ENCODE peak calls at places on chromosomes 4 and X, in six cellular contexts. R is tibial nerve; B is upper lobe of right lung; Q is GM23248; L is heart left ventricle; C is CD8-positive, alpha-beta T cell. M is an unnamed sample.

GRCh38 chrX:39449352-39449751 is 648.1 kb downstream of the MID1IP1 start:
- DNase-seq in R (no peak), B (no peak), Q (no peak), L (no peak), C (no peak), M (no peak)

GRCh38 chrX:44949125-44949524 is 76.1 kb downstream of the KDM6A start:
- DNase-seq in R (no peak), B (no peak), Q (no peak), L (no peak), C (no peak), M (no peak)

GRCh38 chrX:19214248-19214787 is 92.0 kb upstream of the ADGRG2 start:
- DNase-seq in R (no peak), B (no peak), Q (no peak), L (no peak), C (no peak), M (no peak)

GRCh38 chr4:133148690-133149363 is at the start of gene PCDH10:
- DNase-seq in R (peak; percentile 79), B (peak; percentile 90), Q (peak; percentile 91), L (peak; percentile 84), C (no peak), M (peak; percentile 58)

GRCh38 chr4:158008551-158009218 is 164.1 kb downstream of the GASK1B start:
- DNase-seq in R (peak; percentile 33), B (no peak), Q (peak; percentile 36), L (no peak), C (no peak), M (no peak)

GRCh38 chrX:83511208-83511607 is 3.1 kb downstream of the POU3F4 start:
- DNase-seq in R (no peak), B (no peak), Q (no peak), L (no peak), C (no peak), M (no peak)

GRCh38 chr4:35253331-35253730 is 991.0 kb downstream of the ARAP2 start:
- DNase-seq in R (no peak), B (no peak), Q (no peak), L (no peak), C (no peak), M (no peak)

GRCh38 chrX:45843518-45843917 is 642.8 kb upstream of the DIPK2B start:
- DNase-seq in R (no peak), B (no peak), Q (peak; percentile 16), L (no peak), C (no peak), M (no peak)

GRCh38 chr4:77147400-77147782 is 9.6 kb upstream of the CCNG2 start:
- DNase-seq in R (no peak), B (no peak), Q (no peak), L (no peak), C (no peak), M (no peak)

GRCh38 chr4:60657041-60657440 is 543.1 kb upstream of the ADGRL3 start:
- DNase-seq in R (no peak), B (no peak), Q (no peak), L (no peak), C (no peak), M (no peak)

GRCh38 chr4:153270361-153270760 is 66.1 kb downstream of the TRIM2 start:
- DNase-seq in R (no peak), B (no peak), Q (no peak), L (no peak), C (no peak), M (no peak)

GRCh38 chrX:24317567-24317966 is 3.7 kb upstream of the SUPT20HL2 start:
- DNase-seq in R (no peak), B (no peak), Q (no peak), L (no peak), C (no peak), M (no peak)

GRCh38 chrX:110002300-110003166 is at the start of gene TMEM164:
- DNase-seq in R (peak; percentile 67), B (peak; percentile 94), Q (peak; percentile 85), L (peak; percentile 89), C (peak; percentile 60), M (peak; percentile 78)

GRCh38 chr4:112274959-112275358 is 10.7 kb downstream of the TIFA start:
- DNase-seq in R (no peak), B (no peak), Q (no peak), L (no peak), C (no peak), M (no peak)

GRCh38 chr4:71300964-71301363 is 37.9 kb upstream of the SLC4A4 start:
- DNase-seq in R (no peak), B (no peak), Q (no peak), L (peak; percentile 29), C (no peak), M (no peak)

GRCh38 chr4:124697441-124697840 is 15.1 kb downstream of the ANKRD50 start:
- DNase-seq in R (no peak), B (no peak), Q (no peak), L (no peak), C (no peak), M (no peak)

GRCh38 chrX:50648151-50648550 is 165.8 kb downstream of the SHROOM4 start:
- DNase-seq in R (no peak), B (no peak), Q (peak; percentile 41), L (no peak), C (no peak), M (no peak)

GRCh38 chr4:120683902-120684540 is 238.5 kb downstream of the PRDM5 start:
- DNase-seq in R (no peak), B (no peak), Q (no peak), L (no peak), C (no peak), M (no peak)

GRCh38 chr4:70688795-70689231 is 481 bp downstream of the UTP3 start:
- DNase-seq in R (no peak), B (no peak), Q (peak; percentile 54), L (no peak), C (no peak), M (no peak)

GRCh38 chr4:105158837-105159236 is 12.2 kb downstream of the TET2 start:
- DNase-seq in R (peak; percentile 36), B (peak; percentile 71), Q (no peak), L (peak; percentile 48), C (no peak), M (no peak)

GRCh38 chrX:28946846-28947245 is 359.6 kb downstream of the IL1RAPL1 start:
- DNase-seq in R (no peak), B (no peak), Q (no peak), L (no peak), C (no peak), M (no peak)

GRCh38 chr4:155946486-155946885 is 7.2 kb downstream of the CTSO start:
- DNase-seq in R (no peak), B (no peak), Q (no peak), L (no peak), C (no peak), M (no peak)

GRCh38 chrX:15616531-15616930 is 15.8 kb upstream of the ACE2 start:
- DNase-seq in R (peak; percentile 6), B (no peak), Q (no peak), L (no peak), C (no peak), M (no peak)

GRCh38 chr4:140305053-140305452 is 68.4 kb upstream of the SCOC start:
- DNase-seq in R (no peak), B (no peak), Q (no peak), L (no peak), C (no peak), M (no peak)

GRCh38 chr4:89914609-89915008 is 20.0 kb downstream of the MMRN1 start:
- DNase-seq in R (no peak), B (no peak), Q (no peak), L (no peak), C (no peak), M (no peak)

GRCh38 chrX:74426615-74427014 is 5.3 kb downstream of the SLC16A2 start:
- DNase-seq in R (no peak), B (no peak), Q (no peak), L (no peak), C (no peak), M (no peak)

GRCh38 chr4:153432971-153433752 is 33.0 kb upstream of the TMEM131L start:
- DNase-seq in R (peak; percentile 40), B (no peak), Q (peak; percentile 89), L (peak; percentile 65), C (peak; percentile 29), M (peak; percentile 26)

DNA sequence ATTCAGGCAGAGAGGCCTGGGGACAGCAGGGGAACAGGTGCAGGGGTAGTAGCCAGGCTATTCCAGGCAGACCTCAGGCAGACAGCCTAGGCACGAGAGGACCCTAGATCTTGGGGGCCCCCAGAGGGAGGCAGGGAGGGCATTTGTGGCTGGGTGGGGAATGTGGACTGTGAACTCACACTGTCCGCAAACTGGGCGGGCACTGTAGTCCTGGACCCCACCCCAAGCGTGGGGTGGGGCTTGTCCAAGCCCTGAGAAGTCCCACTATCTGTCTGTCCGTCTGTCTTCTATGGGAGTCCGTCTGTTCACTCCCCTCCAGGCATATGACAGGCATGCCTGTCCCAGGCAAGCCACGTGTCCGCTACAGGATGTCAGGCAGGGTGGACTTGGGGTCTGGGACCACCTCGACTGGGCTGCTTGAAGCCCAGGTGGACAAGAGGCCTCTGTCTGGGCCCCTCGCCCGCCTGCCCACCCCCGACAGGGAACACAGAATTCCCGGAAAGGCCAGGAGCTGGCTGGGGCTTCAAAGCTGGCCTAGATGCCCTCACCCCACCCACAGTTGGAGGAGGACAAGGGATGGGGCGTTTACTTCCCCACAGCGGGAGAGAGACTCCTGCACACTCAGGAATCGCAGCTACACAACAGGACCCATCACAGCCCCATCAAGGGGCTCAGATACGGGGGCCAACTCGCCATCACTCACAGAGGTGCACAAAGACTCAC is at the start of gene SLC38A5:
- DNase-seq in R (no peak), B (no peak), Q (no peak), L (no peak), C (no peak), M (no peak)
- H3K4me3 ChIP-seq in R (peak within 1 kb of the TSS; percentile 13), B (peak within 1 kb of the TSS; percentile 39), Q (no peak within 1 kb of the TSS), L (peak within 1 kb of the TSS; percentile 24), C (peak within 1 kb of the TSS; percentile 70), M (peak within 1 kb of the TSS; percentile 10)

DNA sequence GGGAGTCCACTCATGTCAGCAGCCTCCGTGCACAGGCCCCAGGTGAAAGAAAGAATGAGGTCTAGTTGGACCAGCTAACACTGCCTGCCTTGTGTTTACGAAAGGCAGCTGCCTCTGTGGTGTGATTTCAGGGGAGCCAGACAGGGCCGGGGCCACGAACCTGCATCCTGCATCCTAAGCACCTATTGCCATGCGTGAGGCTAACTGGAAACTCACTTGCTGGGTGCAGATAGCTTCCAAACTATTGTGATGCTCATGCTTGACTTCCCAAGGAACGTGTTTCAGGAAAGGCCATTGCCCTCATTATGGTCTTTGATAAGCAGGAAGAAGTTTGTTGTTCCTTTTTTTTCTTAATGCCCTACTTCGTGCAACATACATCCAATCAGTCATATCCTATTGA is 2.3 kb upstream of the IRF2 start:
- DNase-seq in R (no peak), B (no peak), Q (no peak), L (no peak), C (no peak), M (no peak)
- H3K36me3 ChIP-seq in R (no peaks in the 10 kb centered on the region), B (no peaks in the 10 kb centered on the region), Q (no peaks in the 10 kb centered on the region), L (no peaks in the 10 kb centered on the region), C (no peaks in the 10 kb centered on the region), M (no peaks in the 10 kb centered on the region)

DNA sequence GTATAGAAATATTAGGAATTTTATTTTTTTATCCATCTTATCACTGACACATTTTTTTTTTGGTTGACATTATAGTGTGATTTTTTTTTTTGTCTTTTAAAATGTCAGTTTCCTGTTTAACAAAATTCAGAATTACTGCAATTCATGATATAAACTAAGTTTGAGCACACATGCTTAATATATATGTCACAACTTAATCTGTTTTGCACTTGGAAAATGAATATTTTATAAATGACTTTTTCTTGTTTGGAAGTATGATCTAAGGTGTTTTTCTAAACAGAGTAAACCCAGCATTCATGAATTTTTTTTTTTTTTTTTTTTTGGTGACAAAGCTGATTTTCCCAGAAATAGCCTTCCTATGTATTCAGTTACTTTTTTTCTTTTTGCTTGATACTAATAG is 2.4 kb downstream of the SMARCA5 start:
- DNase-seq in R (no peak), B (no peak), Q (no peak), L (no peak), C (no peak), M (no peak)
- H3K4me1 ChIP-seq in R (peaks cover 39% of the 10 kb centered on the region), B (peaks cover 34% of the 10 kb centered on the region), Q (peaks cover 32% of the 10 kb centered on the region), L (peaks cover 16% of the 10 kb centered on the region), C (peaks cover 43% of the 10 kb centered on the region), M (peaks cover 50% of the 10 kb centered on the region)

GRCh38 chrX:47607091-47607490 is 12.6 kb downstream of the SYN1 start:
- DNase-seq in R (no peak), B (no peak), Q (no peak), L (no peak), C (no peak), M (no peak)
- H3K4me3 ChIP-seq in R (no peak overlapping the region), B (no peak overlapping the region), Q (no peak overlapping the region), L (no peak overlapping the region), C (no peak overlapping the region), M (no peak overlapping the region)

M was measured in gastrocnemius medialis.